ENCODE peak calls at places on chromosome X, in five cellular contexts. B is CD8-positive, alpha-beta T cell; O is substantia nigra; H is choroid plexus epithelial cell; S is skeletal muscle cell. Q is an unnamed sample.

GRCh38 chrX:1491851-1492349 is 39.2 kb upstream of the ASMTL start:
- DNase-seq in B (no peak), O (no peak), H (peak), S (no peak), Q (peak)

GRCh38 chrX:38175140-38175539 is 45.5 kb downstream of the SRPX start:
- DNase-seq in B (no peak), O (no peak), H (peak), S (no peak), Q (no peak)

GRCh38 chrX:13579696-13580095 is 10.3 kb downstream of the EGFL6 start:
- DNase-seq in B (no peak), O (no peak), H (no peak), S (no peak), Q (no peak)

GRCh38 chrX:24204331-24204730 is 54.8 kb downstream of the ZFX start:
- DNase-seq in B (no peak), O (no peak), H (peak), S (no peak), Q (no peak)

GRCh38 chrX:2572740-2573139 is 72.0 kb upstream of the DHRSX start:
- DNase-seq in B (no peak), O (no peak), H (peak), S (no peak), Q (no peak)

GRCh38 chrX:48548871-48549270 is 9.4 kb downstream of the TBC1D25 start:
- DNase-seq in B (no peak), O (no peak), H (no peak), S (no peak), Q (no peak)

GRCh38 chrX:356385-357034 is 30.2 kb downstream of the PPP2R3B start:
- DNase-seq in B (no peak), O (no peak), H (peak), S (peak), Q (no peak)

GRCh38 chrX:72366178-72366577 is 60.5 kb upstream of the CITED1 start:
- DNase-seq in B (no peak), O (no peak), H (no peak), S (no peak), Q (no peak)

GRCh38 chrX:10156199-10157031 is at the start of gene CLCN4:
- DNase-seq in B (no peak), O (peak), H (peak), S (peak), Q (peak)

GRCh38 chrX:153643431-153644351 is 3.3 kb upstream of the DUSP9 start:
- DNase-seq in B (no peak), O (no peak), H (no peak), S (no peak), Q (no peak)

GRCh38 chrX:25156323-25156722 is 140.6 kb upstream of the ARX start:
- DNase-seq in B (no peak), O (no peak), H (peak), S (peak), Q (no peak)

GRCh38 chrX:151974336-151975227 is at the start of gene GABRE:
- DNase-seq in B (no peak), O (no peak), H (peak), S (no peak), Q (no peak)

GRCh38 chrX:153317306-153317705 is 4.3 kb downstream of the PNMA6F start:
- DNase-seq in B (no peak), O (no peak), H (no peak), S (no peak), Q (no peak)

GRCh38 chrX:130523460-130524394 is 121.9 kb downstream of the RBMX2 start:
- DNase-seq in B (no peak), O (peak), H (peak), S (no peak), Q (peak)

GRCh38 chrX:130224810-130225209 is 43.9 kb downstream of the ZNF280C start:
- DNase-seq in B (no peak), O (no peak), H (peak), S (no peak), Q (no peak)

GRCh38 chrX:27438937-27439336 is 24.2 kb downstream of the PPP4R3C start:
- DNase-seq in B (no peak), O (no peak), H (no peak), S (no peak), Q (no peak)

GRCh38 chrX:107715331-107716044 is 60.1 kb downstream of the TSC22D3 start:
- DNase-seq in B (no peak), O (no peak), H (peak), S (no peak), Q (no peak)

GRCh38 chrX:66038115-66038514 is 1.8 kb downstream of the VSIG4 start:
- DNase-seq in B (no peak), O (no peak), H (no peak), S (no peak), Q (no peak)

GRCh38 chrX:7347465-7347864 is 199.5 kb upstream of the PUDP start:
- DNase-seq in B (no peak), O (no peak), H (no peak), S (no peak), Q (no peak)

GRCh38 chrX:133495464-133496391 is 80.4 kb upstream of the GPC4 start:
- DNase-seq in B (no peak), O (peak), H (peak), S (peak), Q (no peak)

GRCh38 chrX:39985551-39985950 is 112.2 kb downstream of the BCOR start:
- DNase-seq in B (no peak), O (no peak), H (no peak), S (no peak), Q (no peak)

Q was measured in B cell.